ENCODE peak calls at places on chromosome 9, in six cellular contexts. L is stimulated activated CD4-positive, alpha-beta T cell treated with anti-CD3 and anti-CD28 coated beads, Interleukin-15, amount 100 ng/mL, for 24 hours; K is stimulated activated CD8-positive, alpha-beta memory T cell treated with anti-CD3 and anti-CD28 coated beads, Interleukin-15, amount 100 ng/mL, for 24 hours; A is SK-N-DZ; H is iPS-NIHi11; J is CD4-positive, CD25-positive, alpha-beta regulatory T cell. U is an unnamed sample.

GRCh38 chr9:125932012-125932411 is 184.8 kb downstream of the PBX3 start:
- DNase-seq in L (no peak), K (no peak), A (no peak), H (peak; percentile 14), J (no peak), U (peak; percentile 97)

GRCh38 chr9:36386396-36386795 is 13.7 kb downstream of the RNF38 start:
- DNase-seq in L (no peak), K (no peak), A (no peak), H (no peak), J (no peak), U (no peak)

GRCh38 chr9:60545346-60546315 is 368.6 kb upstream of the SPATA31A5 start:
- DNase-seq in L (no peak), K (no peak), A (no peak), H (no peak), J (no peak), U (no peak)

GRCh38 chr9:71763752-71764332 is 4.5 kb downstream of the CEMIP2 start:
- DNase-seq in L (no peak), K (no peak), A (no peak), H (no peak), J (no peak), U (peak; percentile 28)

GRCh38 chr9:138022756-138023393 is 145.3 kb downstream of the CACNA1B start:
- DNase-seq in L (peak; percentile 13), K (no peak), A (no peak), H (peak; percentile 47), J (no peak), U (no peak)

GRCh38 chr9:128121466-128121810 is 6.1 kb downstream of the PTGES2 start:
- DNase-seq in L (no peak), K (no peak), A (no peak), H (no peak), J (no peak), U (no peak)

GRCh38 chr9:34989056-34989945 is at the start of gene DNAJB5:
- DNase-seq in L (peak; percentile 98), K (peak; percentile 88), A (peak; percentile 100), H (peak; percentile 93), J (peak; percentile 98), U (peak; percentile 99)

GRCh38 chr9:73073337-73074175 is 78.1 kb upstream of the ANXA1 start:
- DNase-seq in L (no peak), K (no peak), A (no peak), H (no peak), J (no peak), U (no peak)

GRCh38 chr9:131649646-131650045 is 90.2 kb downstream of the RAPGEF1 start:
- DNase-seq in L (no peak), K (no peak), A (no peak), H (no peak), J (no peak), U (no peak)

GRCh38 chr9:91589101-91589553 is 165.5 kb upstream of the NFIL3 start:
- DNase-seq in L (no peak), K (no peak), A (no peak), H (no peak), J (no peak), U (peak; percentile 5)

GRCh38 chr9:34179528-34180138 is 790 bp downstream of the UBAP1 start:
- DNase-seq in L (no peak), K (no peak), A (no peak), H (no peak), J (peak; percentile 24), U (no peak)

GRCh38 chr9:109817846-109818472 is 38.0 kb downstream of the PALM2AKAP2 start:
- DNase-seq in L (peak; percentile 64), K (no peak), A (peak; percentile 52), H (peak; percentile 79), J (peak; percentile 14), U (peak; percentile 90)

GRCh38 chr9:128689820-128690683 is 1.0 kb downstream of the SET start:
- DNase-seq in L (peak; percentile 58), K (no peak), A (no peak), H (peak; percentile 76), J (peak; percentile 38), U (no peak)

GRCh38 chr9:2017209-2017458 is 2.0 kb downstream of the SMARCA2 start:
- DNase-seq in L (no peak), K (no peak), A (no peak), H (no peak), J (no peak), U (no peak)

GRCh38 chr9:82721596-82721995 is 341.3 kb downstream of the RASEF start:
- DNase-seq in L (no peak), K (no peak), A (no peak), H (no peak), J (no peak), U (no peak)

GRCh38 chr9:123267481-123268239 is 726 bp downstream of the STRBP start:
- DNase-seq in L (peak; percentile 30), K (no peak), A (no peak), H (peak; percentile 38), J (no peak), U (no peak)

GRCh38 chr9:35364817-35365585 is 124.9 kb upstream of the RUSC2 start:
- DNase-seq in L (no peak), K (no peak), A (no peak), H (no peak), J (no peak), U (no peak)

GRCh38 chr9:21153688-21154608 is 12.3 kb upstream of the IFNW1 start:
- DNase-seq in L (no peak), K (no peak), A (no peak), H (peak; percentile 45), J (peak; percentile 3), U (no peak)

GRCh38 chr9:134501266-134502181 is 140.1 kb upstream of the COL5A1 start:
- DNase-seq in L (no peak), K (no peak), A (no peak), H (peak; percentile 65), J (no peak), U (no peak)

GRCh38 chr9:134809296-134809695 is 71.3 kb upstream of the FCN2 start:
- DNase-seq in L (no peak), K (no peak), A (no peak), H (no peak), J (no peak), U (no peak)

GRCh38 chr9:77865385-77865784 is 166.2 kb downstream of the GNAQ start:
- DNase-seq in L (no peak), K (no peak), A (no peak), H (no peak), J (no peak), U (no peak)

GRCh38 chr9:126097679-126098078 is 228.9 kb upstream of the MVB12B start:
- DNase-seq in L (no peak), K (no peak), A (no peak), H (no peak), J (no peak), U (no peak)

GRCh38 chr9:128393171-128393761 is 22.1 kb downstream of the URM1 start:
- DNase-seq in L (no peak), K (no peak), A (no peak), H (peak; percentile 81), J (no peak), U (no peak)

GRCh38 chr9:133147412-133148271 is 16.1 kb downstream of the GBGT1 start:
- DNase-seq in L (peak; percentile 88), K (peak; percentile 59), A (peak; percentile 72), H (peak; percentile 81), J (peak; percentile 85), U (no peak)

GRCh38 chr9:91089405-91090131 is 272.1 kb downstream of the AUH start:
- DNase-seq in L (no peak), K (no peak), A (no peak), H (no peak), J (no peak), U (no peak)

GRCh38 chr9:132166599-132166998 is 4.7 kb downstream of the NTNG2 start:
- DNase-seq in L (peak; percentile 37), K (no peak), A (no peak), H (peak; percentile 56), J (no peak), U (no peak)

GRCh38 chr9:114411452-114411851 is 23.7 kb upstream of the AKNA start:
- DNase-seq in L (no peak), K (no peak), A (no peak), H (no peak), J (no peak), U (no peak)

GRCh38 chr9:130196643-130197042 is 24.4 kb downstream of the NCS1 start:
- DNase-seq in L (no peak), K (no peak), A (peak; percentile 60), H (no peak), J (no peak), U (no peak)

GRCh38 chr9:111450114-111450513 is 34.1 kb downstream of the ECPAS start:
- DNase-seq in L (no peak), K (no peak), A (no peak), H (no peak), J (no peak), U (no peak)

GRCh38 chr9:134815435-134816214 is 65.0 kb upstream of the FCN2 start:
- DNase-seq in L (no peak), K (no peak), A (no peak), H (no peak), J (no peak), U (no peak)

GRCh38 chr9:70630971-70631370 is 216.5 kb upstream of the KLF9 start:
- DNase-seq in L (no peak), K (no peak), A (no peak), H (no peak), J (no peak), U (no peak)

GRCh38 chr9:131554088-131554864 is 9.0 kb downstream of the PRRT1B start:
- DNase-seq in L (no peak), K (no peak), A (no peak), H (peak; percentile 37), J (no peak), U (no peak)

U was measured in AG04449.